ENCODE peak calls at places on chromosomes 1 and 21, in five cellular contexts. B is transverse colon; W is AG04450; T is CD8-positive, alpha-beta T cell; S is thoracic aorta. M is an unnamed sample. For H3K9me3, the result is how much of the 10 kb centered on the place peaks cover.

GRCh38 chr1:164673584-164674214 is 114.7 kb downstream of the PBX1 start:
- DNase-seq in B (no peak), W (no peak), T (no peak), S (no peak), M (peak)

GRCh38 chr1:194474701-194475100 is 1288.3 kb upstream of the B3GALT2 start:
- DNase-seq in B (no peak), W (no peak), T (no peak), S (no peak), M (no peak)

GRCh38 chr1:222241410-222241809 is 306.5 kb downstream of the HHIPL2 start:
- DNase-seq in B (no peak), W (no peak), T (no peak), S (no peak), M (no peak)

GRCh38 chr1:74502432-74502831 is 10.0 kb downstream of the LRRC53 start:
- DNase-seq in B (no peak), W (peak), T (no peak), S (no peak), M (peak)

GRCh38 chr1:229669333-229669732 is 43.3 kb downstream of the URB2 start:
- DNase-seq in B (no peak), W (no peak), T (no peak), S (no peak), M (no peak)

GRCh38 chr1:157969693-157970485 is 23.6 kb upstream of the KIRREL1 start:
- DNase-seq in B (peak), W (peak), T (no peak), S (peak), M (peak)

GRCh38 chr1:225467193-225468020 is 39.6 kb upstream of the LBR start:
- DNase-seq in B (peak), W (no peak), T (peak), S (no peak), M (no peak)

GRCh38 chr1:29690156-29690555 is 453.8 kb downstream of the PTPRU start:
- DNase-seq in B (no peak), W (no peak), T (no peak), S (no peak), M (no peak)

GRCh38 chr1:10640079-10640578 is 156.3 kb downstream of the CASZ1 start:
- DNase-seq in B (no peak), W (no peak), T (no peak), S (no peak), M (no peak)

GRCh38 chr1:231037585-231038517 is 2.2 kb downstream of the FAM89A start:
- DNase-seq in B (no peak), W (no peak), T (no peak), S (no peak), M (no peak)

GRCh38 chr1:94079056-94079990 is 41.6 kb downstream of the ABCA4 start:
- DNase-seq in B (no peak), W (no peak), T (no peak), S (no peak), M (no peak)

GRCh38 chr1:168582690-168583325 is 6.4 kb downstream of the XCL1 start:
- DNase-seq in B (no peak), W (no peak), T (no peak), S (no peak), M (peak)

GRCh38 chr1:59596432-59596831 is 218.3 kb upstream of the HOOK1 start:
- DNase-seq in B (no peak), W (peak), T (no peak), S (no peak), M (peak)

GRCh38 chr1:151568626-151569088 is 28.5 kb downstream of the TUFT1 start:
- DNase-seq in B (no peak), W (no peak), T (no peak), S (no peak), M (peak)

GRCh38 chr1:210251680-210252490 is 19.3 kb downstream of the SERTAD4 start:
- DNase-seq in B (peak), W (no peak), T (no peak), S (no peak), M (no peak)

GRCh38 chr1:39178541-39179431 is 25.7 kb upstream of the MACF1 start:
- DNase-seq in B (no peak), W (no peak), T (no peak), S (no peak), M (peak)

GRCh38 chr1:53369761-53370160 is 41.9 kb upstream of the LRP8 start:
- DNase-seq in B (no peak), W (no peak), T (no peak), S (no peak), M (no peak)

GRCh38 chr1:93703649-93704048 is 22.0 kb upstream of the BCAR3 start:
- DNase-seq in B (no peak), W (no peak), T (no peak), S (no peak), M (peak)

GRCh38 chr1:87333692-87334347 is 5.1 kb downstream of the LMO4 start:
- DNase-seq in B (no peak), W (no peak), T (no peak), S (no peak), M (no peak)

GRCh38 chr1:232472485-232473041 is 157.4 kb downstream of the SIPA1L2 start:
- DNase-seq in B (no peak), W (peak), T (no peak), S (no peak), M (peak)

GRCh38 chr1:84686203-84686602 is 4.1 kb downstream of the SSX2IP start:
- DNase-seq in B (no peak), W (no peak), T (no peak), S (no peak), M (no peak)

GRCh38 chr1:107682467-107682866 is 282.5 kb downstream of the VAV3 start:
- DNase-seq in B (no peak), W (no peak), T (no peak), S (no peak), M (peak)

GRCh38 chr1:110210604-110211502 is 739 bp downstream of the KCNC4 start:
- DNase-seq in B (peak), W (no peak), T (peak), S (no peak), M (peak)

GRCh38 chr21:38944903-38945302 is 139.2 kb downstream of the ETS2 start:
- DNase-seq in B (no peak), W (no peak), T (no peak), S (no peak), M (no peak)

GRCh38 chr1:207076181-207076949 is 12.3 kb upstream of the C4BPB start:
- DNase-seq in B (no peak), W (no peak), T (no peak), S (no peak), M (no peak)

GRCh38 chr1:33327587-33328325 is 6.9 kb upstream of the A3GALT2 start:
- DNase-seq in B (peak), W (peak), T (no peak), S (no peak), M (peak)

GRCh38 chr21:42766756-42767560 is 112.4 kb downstream of the WDR4 start:
- DNase-seq in B (no peak), W (no peak), T (no peak), S (no peak), M (no peak)

GRCh38 chr1:112673589-112674439 is 645 bp upstream of the MOV10 start:
- DNase-seq in B (no peak), W (peak), T (no peak), S (no peak), M (peak)

GRCh38 chr1:45767035-45767434 is 16.6 kb upstream of the IPP start:
- DNase-seq in B (no peak), W (no peak), T (no peak), S (no peak), M (peak)

GRCh38 chr1:20483833-20484525 is 2.0 kb downstream of the CAMK2N1 start:
- DNase-seq in B (peak), W (no peak), T (no peak), S (no peak), M (peak)

GRCh38 chr1:147109762-147110161 is 62.5 kb downstream of the PRKAB2 start:
- DNase-seq in B (no peak), W (no peak), T (no peak), S (no peak), M (no peak)

GRCh38 chr1:238113222-238113621 is 222.5 kb upstream of the ZP4 start:
- DNase-seq in B (no peak), W (no peak), T (no peak), S (no peak), M (no peak)
- H3K9me3 ChIP-seq in B (under half), W (under half), T (under half), S (under half), M (under half)

GRCh38 chr1:227661495-227661894 is 73.6 kb downstream of the JMJD4 start:
- DNase-seq in B (no peak), W (no peak), T (no peak), S (no peak), M (no peak)

GRCh38 chr1:227666286-227666685 is 68.8 kb downstream of the JMJD4 start:
- DNase-seq in B (no peak), W (no peak), T (no peak), S (no peak), M (no peak)

DNA sequence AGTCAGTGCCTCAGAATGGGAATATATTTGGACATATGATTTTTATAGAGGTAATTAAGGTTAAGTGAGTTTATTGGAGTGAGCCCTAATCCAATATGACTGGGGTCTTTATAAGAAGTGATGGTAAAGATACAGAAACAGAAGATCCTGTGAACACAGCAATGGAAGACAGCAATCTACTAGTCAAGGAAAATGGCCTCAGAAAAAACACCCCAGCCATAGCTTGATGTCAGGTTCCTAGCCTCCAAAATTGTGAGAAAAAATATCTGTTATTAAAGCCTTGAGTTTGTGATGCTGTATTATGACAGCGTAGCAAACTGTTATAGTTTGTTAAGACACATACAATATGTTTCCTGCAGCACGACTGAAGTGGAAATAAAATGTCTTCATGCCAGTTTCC is 72.2 kb downstream of the JMJD4 start:
- DNase-seq in B (no peak), W (no peak), T (no peak), S (no peak), M (no peak)
- H3K9me3 ChIP-seq in B (half or more), W (under half), T (half or more), S (half or more), M (half or more)

DNA sequence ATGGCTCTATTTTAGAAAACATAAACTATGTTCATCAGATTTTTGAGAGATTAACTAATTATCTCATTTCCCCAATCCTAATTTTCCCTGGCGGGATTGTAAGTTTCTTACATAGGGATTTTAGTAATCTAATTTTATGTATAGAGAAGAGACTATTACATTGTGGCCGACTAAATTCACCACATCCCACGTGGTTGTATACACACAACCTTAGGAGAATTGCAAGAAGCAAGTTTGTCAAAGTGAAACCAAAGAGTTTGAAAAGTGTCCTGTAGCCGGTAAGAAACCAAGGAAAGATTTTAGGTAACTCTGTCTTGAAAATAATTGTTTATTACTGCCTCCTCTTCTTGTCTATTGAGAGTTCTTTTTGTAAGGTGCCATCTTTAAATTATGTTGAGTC is 550.6 kb downstream of the LTN1 start:
- DNase-seq in B (no peak), W (no peak), T (no peak), S (no peak), M (no peak)
- H3K9me3 ChIP-seq in B (under half), W (under half), T (under half), S (under half), M (under half)

GRCh38 chr21:28066051-28066450 is 926.6 kb downstream of the LTN1 start:
- DNase-seq in B (no peak), W (no peak), T (no peak), S (no peak), M (peak)

GRCh38 chr21:28072601-28073000 is 920.1 kb downstream of the LTN1 start:
- DNase-seq in B (no peak), W (no peak), T (no peak), S (no peak), M (no peak)

GRCh38 chr21:28067015-28067414 is 925.7 kb downstream of the LTN1 start:
- DNase-seq in B (no peak), W (no peak), T (no peak), S (no peak), M (no peak)

GRCh38 chr21:28069446-28069845 is 923.2 kb downstream of the LTN1 start:
- DNase-seq in B (no peak), W (peak), T (no peak), S (no peak), M (peak)

DNA sequence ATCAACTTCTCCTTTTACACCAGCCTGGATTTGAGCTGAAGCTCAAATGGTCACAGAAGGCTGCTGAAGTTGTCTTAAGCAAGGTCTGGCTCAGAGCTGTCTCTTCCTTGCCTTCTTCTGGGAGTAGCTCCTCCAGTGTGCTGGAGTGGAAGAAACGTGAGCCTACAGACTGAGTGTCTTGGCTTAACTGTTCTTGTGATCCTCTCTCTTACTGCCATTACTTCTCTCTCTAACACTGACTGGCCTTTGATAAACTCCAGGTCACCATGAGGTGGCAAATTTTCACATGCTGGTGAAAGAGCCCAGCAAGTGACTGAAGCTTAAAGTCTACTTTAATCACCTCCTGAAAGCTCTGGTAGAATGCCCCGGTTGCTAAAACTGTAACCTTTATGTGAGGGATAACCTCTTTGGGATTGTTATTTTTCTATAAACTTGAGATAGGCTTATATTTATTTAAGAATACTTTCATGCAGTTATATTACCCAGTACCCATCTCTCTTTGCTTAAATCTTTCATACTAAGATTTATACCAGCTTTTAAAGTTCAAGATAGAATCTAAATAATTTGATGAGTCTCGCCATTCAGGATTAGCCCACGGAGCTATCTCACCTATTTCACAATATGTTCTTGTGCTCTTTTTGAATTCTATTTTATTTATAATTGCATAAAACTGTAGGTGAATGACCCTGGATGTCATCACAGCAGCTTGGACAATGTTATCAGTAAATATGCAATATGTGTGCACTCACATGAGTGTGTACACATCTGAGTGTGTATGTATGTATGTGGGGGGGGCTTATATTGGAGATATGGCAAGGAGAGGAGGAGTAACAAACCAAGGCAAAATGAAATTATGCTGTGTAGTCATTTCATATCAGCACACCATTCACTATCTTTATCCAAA is 924.0 kb downstream of the LTN1 start:
- DNase-seq in B (no peak), W (no peak), T (no peak), S (no peak), M (no peak)
- H3K9me3 ChIP-seq in B (under half), W (under half), T (under half), S (under half), M (under half)

DNA sequence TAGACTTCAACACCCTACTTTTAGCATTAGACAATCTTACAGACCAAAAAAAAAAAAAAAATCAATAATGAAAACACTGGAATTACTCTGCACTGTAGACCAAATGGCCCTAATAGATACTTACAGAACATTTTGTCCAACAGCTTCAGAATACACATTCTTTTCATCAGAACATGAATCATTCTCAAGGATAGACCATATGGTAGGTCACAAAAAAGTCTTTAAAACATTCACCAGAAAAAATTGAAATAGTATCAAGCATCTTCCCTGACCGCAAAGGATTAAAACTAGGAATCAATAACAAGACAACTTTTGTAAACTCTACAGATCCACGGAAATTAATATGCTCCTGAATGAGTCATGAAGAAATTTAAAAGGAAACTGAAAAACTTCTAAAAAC is 22.5 kb downstream of the ZNF670 start:
- DNase-seq in B (no peak), W (no peak), T (no peak), S (no peak), M (no peak)
- H3K9me3 ChIP-seq in B (under half), W (under half), T (under half), S (under half), M (half or more)

GRCh38 chr1:40454873-40455272 is 4.6 kb downstream of the ZFP69B start:
- DNase-seq in B (no peak), W (no peak), T (no peak), S (no peak), M (no peak)
- H3K9me3 ChIP-seq in B (half or more), W (under half), T (under half), S (under half), M (half or more)

GRCh38 chr21:44383216-44383615 is 29.8 kb downstream of the TRPM2 start:
- DNase-seq in B (no peak), W (no peak), T (no peak), S (no peak), M (no peak)
- H3K9me3 ChIP-seq in B (under half), W (under half), T (under half), S (under half), M (under half)

DNA sequence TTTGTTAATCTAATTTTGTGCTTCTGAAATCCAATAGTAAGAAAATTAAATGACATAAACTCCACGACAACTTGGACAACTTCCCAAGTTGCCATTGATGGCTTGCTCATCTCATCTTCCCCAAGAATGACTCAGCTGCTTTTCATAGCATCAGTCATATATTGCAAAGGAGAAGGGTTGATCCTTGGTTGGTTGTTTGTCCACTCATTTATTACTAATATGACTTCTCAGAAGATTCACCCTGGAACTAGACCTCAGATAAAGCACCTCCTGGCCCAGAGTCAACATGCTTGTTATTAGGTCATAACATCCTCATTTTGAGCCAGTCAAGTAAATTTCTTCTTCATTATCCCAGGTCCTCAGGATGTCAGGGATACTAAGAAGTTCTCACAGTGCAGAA is 2.3 kb upstream of the LCE3D start:
- DNase-seq in B (no peak), W (no peak), T (no peak), S (no peak), M (peak)
- H3K9me3 ChIP-seq in B (under half), W (under half), T (under half), S (under half), M (under half)